ENCODE peak calls at places on chromosomes 2 and 18, in seven cellular contexts. One of them, this sample, is unnamed.

GRCh38 chr18:70326255-70326654 is 37.4 kb downstream of the SOCS6 start:
- DNase-seq in fibroblast of lung: no peak
- DNase-seq in NCI-H2081: no peak
- DNase-seq in AG04449: no peak
- DNase-seq in stimulated activated CD8-positive, alpha-beta memory T cell treated with anti-CD3 and anti-CD28 coated beads, Interleukin-15, amount 100 ng/mL, for 1 hour: no peak
- DNase-seq in IMR-90: no peak
- DNase-seq in AG08396: no peak
- DNase-seq in this sample: no peak

GRCh38 chr2:190121971-190122370 is 59.4 kb upstream of the MSTN start:
- DNase-seq in fibroblast of lung: peak
- DNase-seq in NCI-H2081: no peak
- DNase-seq in AG04449: no peak
- DNase-seq in stimulated activated CD8-positive, alpha-beta memory T cell treated with anti-CD3 and anti-CD28 coated beads, Interleukin-15, amount 100 ng/mL, for 1 hour: no peak
- DNase-seq in IMR-90: peak
- DNase-seq in AG08396: no peak
- DNase-seq in this sample: no peak

GRCh38 chr18:11071300-11071699 is 78.1 kb downstream of the PIEZO2 start:
- DNase-seq in fibroblast of lung: no peak
- DNase-seq in NCI-H2081: no peak
- DNase-seq in AG04449: no peak
- DNase-seq in stimulated activated CD8-positive, alpha-beta memory T cell treated with anti-CD3 and anti-CD28 coated beads, Interleukin-15, amount 100 ng/mL, for 1 hour: no peak
- DNase-seq in IMR-90: no peak
- DNase-seq in AG08396: no peak
- DNase-seq in this sample: no peak

GRCh38 chr2:69843993-69844392 is 14.5 kb downstream of the GMCL1 start:
- DNase-seq in fibroblast of lung: no peak
- DNase-seq in NCI-H2081: no peak
- DNase-seq in AG04449: no peak
- DNase-seq in stimulated activated CD8-positive, alpha-beta memory T cell treated with anti-CD3 and anti-CD28 coated beads, Interleukin-15, amount 100 ng/mL, for 1 hour: no peak
- DNase-seq in IMR-90: no peak
- DNase-seq in AG08396: no peak
- DNase-seq in this sample: no peak

GRCh38 chr2:164954954-164955701 is at the start of gene SLC38A11:
- DNase-seq in fibroblast of lung: no peak
- DNase-seq in NCI-H2081: peak
- DNase-seq in AG04449: no peak
- DNase-seq in stimulated activated CD8-positive, alpha-beta memory T cell treated with anti-CD3 and anti-CD28 coated beads, Interleukin-15, amount 100 ng/mL, for 1 hour: no peak
- DNase-seq in IMR-90: no peak
- DNase-seq in AG08396: peak
- DNase-seq in this sample: no peak

GRCh38 chr2:176105078-176105726 is 1.9 kb upstream of the HOXD11 start:
- DNase-seq in fibroblast of lung: no peak
- DNase-seq in NCI-H2081: no peak
- DNase-seq in AG04449: no peak
- DNase-seq in stimulated activated CD8-positive, alpha-beta memory T cell treated with anti-CD3 and anti-CD28 coated beads, Interleukin-15, amount 100 ng/mL, for 1 hour: no peak
- DNase-seq in IMR-90: no peak
- DNase-seq in AG08396: no peak
- DNase-seq in this sample: no peak

GRCh38 chr2:120945832-120946231 is 210.2 kb downstream of the GLI2 start:
- DNase-seq in fibroblast of lung: no peak
- DNase-seq in NCI-H2081: no peak
- DNase-seq in AG04449: no peak
- DNase-seq in stimulated activated CD8-positive, alpha-beta memory T cell treated with anti-CD3 and anti-CD28 coated beads, Interleukin-15, amount 100 ng/mL, for 1 hour: no peak
- DNase-seq in IMR-90: no peak
- DNase-seq in AG08396: no peak
- DNase-seq in this sample: no peak

GRCh38 chr2:232878855-232879617 is 9.0 kb downstream of the SNORC start:
- DNase-seq in fibroblast of lung: no peak
- DNase-seq in NCI-H2081: no peak
- DNase-seq in AG04449: no peak
- DNase-seq in stimulated activated CD8-positive, alpha-beta memory T cell treated with anti-CD3 and anti-CD28 coated beads, Interleukin-15, amount 100 ng/mL, for 1 hour: no peak
- DNase-seq in IMR-90: no peak
- DNase-seq in AG08396: no peak
- DNase-seq in this sample: no peak

GRCh38 chr18:79850731-79851130 is 53.0 kb downstream of the KCNG2 start:
- DNase-seq in fibroblast of lung: no peak
- DNase-seq in NCI-H2081: no peak
- DNase-seq in AG04449: no peak
- DNase-seq in stimulated activated CD8-positive, alpha-beta memory T cell treated with anti-CD3 and anti-CD28 coated beads, Interleukin-15, amount 100 ng/mL, for 1 hour: no peak
- DNase-seq in IMR-90: no peak
- DNase-seq in AG08396: no peak
- DNase-seq in this sample: no peak

GRCh38 chr2:85933753-85934594 is 45.2 kb upstream of the ST3GAL5 start:
- DNase-seq in fibroblast of lung: peak
- DNase-seq in NCI-H2081: no peak
- DNase-seq in AG04449: peak
- DNase-seq in stimulated activated CD8-positive, alpha-beta memory T cell treated with anti-CD3 and anti-CD28 coated beads, Interleukin-15, amount 100 ng/mL, for 1 hour: no peak
- DNase-seq in IMR-90: peak
- DNase-seq in AG08396: peak
- DNase-seq in this sample: no peak

GRCh38 chr2:70085711-70086277 is 1.5 kb upstream of the PCBP1 start:
- DNase-seq in fibroblast of lung: no peak
- DNase-seq in NCI-H2081: no peak
- DNase-seq in AG04449: no peak
- DNase-seq in stimulated activated CD8-positive, alpha-beta memory T cell treated with anti-CD3 and anti-CD28 coated beads, Interleukin-15, amount 100 ng/mL, for 1 hour: no peak
- DNase-seq in IMR-90: no peak
- DNase-seq in AG08396: no peak
- DNase-seq in this sample: no peak

GRCh38 chr18:32308493-32309120 is 118.8 kb downstream of the MEP1B start:
- DNase-seq in fibroblast of lung: peak
- DNase-seq in NCI-H2081: no peak
- DNase-seq in AG04449: no peak
- DNase-seq in stimulated activated CD8-positive, alpha-beta memory T cell treated with anti-CD3 and anti-CD28 coated beads, Interleukin-15, amount 100 ng/mL, for 1 hour: no peak
- DNase-seq in IMR-90: peak
- DNase-seq in AG08396: peak
- DNase-seq in this sample: no peak

GRCh38 chr2:170929686-170930050 is 615 bp downstream of the GORASP2 start:
- DNase-seq in fibroblast of lung: peak
- DNase-seq in NCI-H2081: peak
- DNase-seq in AG04449: no peak
- DNase-seq in stimulated activated CD8-positive, alpha-beta memory T cell treated with anti-CD3 and anti-CD28 coated beads, Interleukin-15, amount 100 ng/mL, for 1 hour: no peak
- DNase-seq in IMR-90: peak
- DNase-seq in AG08396: peak
- DNase-seq in this sample: peak

GRCh38 chr2:216548901-216549321 is 50.3 kb downstream of the RPL37A start:
- DNase-seq in fibroblast of lung: no peak
- DNase-seq in NCI-H2081: no peak
- DNase-seq in AG04449: no peak
- DNase-seq in stimulated activated CD8-positive, alpha-beta memory T cell treated with anti-CD3 and anti-CD28 coated beads, Interleukin-15, amount 100 ng/mL, for 1 hour: no peak
- DNase-seq in IMR-90: no peak
- DNase-seq in AG08396: no peak
- DNase-seq in this sample: no peak

GRCh38 chr2:217653240-217653639 is 349.6 kb downstream of the TNS1 start:
- DNase-seq in fibroblast of lung: peak
- DNase-seq in NCI-H2081: no peak
- DNase-seq in AG04449: peak
- DNase-seq in stimulated activated CD8-positive, alpha-beta memory T cell treated with anti-CD3 and anti-CD28 coated beads, Interleukin-15, amount 100 ng/mL, for 1 hour: no peak
- DNase-seq in IMR-90: peak
- DNase-seq in AG08396: peak
- DNase-seq in this sample: no peak

GRCh38 chr2:169116307-169116706 is 46.9 kb downstream of the DHRS9 start:
- DNase-seq in fibroblast of lung: no peak
- DNase-seq in NCI-H2081: no peak
- DNase-seq in AG04449: no peak
- DNase-seq in stimulated activated CD8-positive, alpha-beta memory T cell treated with anti-CD3 and anti-CD28 coated beads, Interleukin-15, amount 100 ng/mL, for 1 hour: no peak
- DNase-seq in IMR-90: no peak
- DNase-seq in AG08396: no peak
- DNase-seq in this sample: no peak

GRCh38 chr2:69605332-69605731 is 38.2 kb downstream of the AAK1 start:
- DNase-seq in fibroblast of lung: no peak
- DNase-seq in NCI-H2081: no peak
- DNase-seq in AG04449: no peak
- DNase-seq in stimulated activated CD8-positive, alpha-beta memory T cell treated with anti-CD3 and anti-CD28 coated beads, Interleukin-15, amount 100 ng/mL, for 1 hour: no peak
- DNase-seq in IMR-90: no peak
- DNase-seq in AG08396: no peak
- DNase-seq in this sample: no peak

GRCh38 chr2:27308359-27308875 is at the start of gene UCN:
- DNase-seq in fibroblast of lung: peak
- DNase-seq in NCI-H2081: no peak
- DNase-seq in AG04449: no peak
- DNase-seq in stimulated activated CD8-positive, alpha-beta memory T cell treated with anti-CD3 and anti-CD28 coated beads, Interleukin-15, amount 100 ng/mL, for 1 hour: no peak
- DNase-seq in IMR-90: peak
- DNase-seq in AG08396: peak
- DNase-seq in this sample: no peak

GRCh38 chr18:50398099-50398498 is 23.3 kb downstream of the SKA1 start:
- DNase-seq in fibroblast of lung: no peak
- DNase-seq in NCI-H2081: no peak
- DNase-seq in AG04449: no peak
- DNase-seq in stimulated activated CD8-positive, alpha-beta memory T cell treated with anti-CD3 and anti-CD28 coated beads, Interleukin-15, amount 100 ng/mL, for 1 hour: no peak
- DNase-seq in IMR-90: no peak
- DNase-seq in AG08396: no peak
- DNase-seq in this sample: no peak

GRCh38 chr18:61580061-61580460 is 246.8 kb downstream of the CDH20 start:
- DNase-seq in fibroblast of lung: no peak
- DNase-seq in NCI-H2081: no peak
- DNase-seq in AG04449: no peak
- DNase-seq in stimulated activated CD8-positive, alpha-beta memory T cell treated with anti-CD3 and anti-CD28 coated beads, Interleukin-15, amount 100 ng/mL, for 1 hour: no peak
- DNase-seq in IMR-90: no peak
- DNase-seq in AG08396: no peak
- DNase-seq in this sample: no peak

GRCh38 chr2:236352761-236353593 is 88.8 kb upstream of the ASB18 start:
- DNase-seq in fibroblast of lung: peak
- DNase-seq in NCI-H2081: peak
- DNase-seq in AG04449: no peak
- DNase-seq in stimulated activated CD8-positive, alpha-beta memory T cell treated with anti-CD3 and anti-CD28 coated beads, Interleukin-15, amount 100 ng/mL, for 1 hour: no peak
- DNase-seq in IMR-90: peak
- DNase-seq in AG08396: peak
- DNase-seq in this sample: no peak

GRCh38 chr2:36462311-36462710 is 106.7 kb downstream of the CRIM1 start:
- DNase-seq in fibroblast of lung: no peak
- DNase-seq in NCI-H2081: no peak
- DNase-seq in AG04449: no peak
- DNase-seq in stimulated activated CD8-positive, alpha-beta memory T cell treated with anti-CD3 and anti-CD28 coated beads, Interleukin-15, amount 100 ng/mL, for 1 hour: no peak
- DNase-seq in IMR-90: no peak
- DNase-seq in AG08396: no peak
- DNase-seq in this sample: no peak

GRCh38 chr2:240126731-240127130 is 9.4 kb downstream of the COPS9 start:
- DNase-seq in fibroblast of lung: no peak
- DNase-seq in NCI-H2081: no peak
- DNase-seq in AG04449: no peak
- DNase-seq in stimulated activated CD8-positive, alpha-beta memory T cell treated with anti-CD3 and anti-CD28 coated beads, Interleukin-15, amount 100 ng/mL, for 1 hour: no peak
- DNase-seq in IMR-90: no peak
- DNase-seq in AG08396: no peak
- DNase-seq in this sample: no peak

GRCh38 chr2:190069936-190070696 is 7.6 kb upstream of the MSTN start:
- DNase-seq in fibroblast of lung: peak
- DNase-seq in NCI-H2081: peak
- DNase-seq in AG04449: peak
- DNase-seq in stimulated activated CD8-positive, alpha-beta memory T cell treated with anti-CD3 and anti-CD28 coated beads, Interleukin-15, amount 100 ng/mL, for 1 hour: no peak
- DNase-seq in IMR-90: peak
- DNase-seq in AG08396: peak
- DNase-seq in this sample: no peak

GRCh38 chr2:191582355-191582754 is 95.6 kb upstream of the NABP1 start:
- DNase-seq in fibroblast of lung: peak
- DNase-seq in NCI-H2081: no peak
- DNase-seq in AG04449: peak
- DNase-seq in stimulated activated CD8-positive, alpha-beta memory T cell treated with anti-CD3 and anti-CD28 coated beads, Interleukin-15, amount 100 ng/mL, for 1 hour: no peak
- DNase-seq in IMR-90: peak
- DNase-seq in AG08396: peak
- DNase-seq in this sample: no peak

GRCh38 chr2:101758001-101758400 is 60.5 kb downstream of the MAP4K4 start:
- DNase-seq in fibroblast of lung: no peak
- DNase-seq in NCI-H2081: no peak
- DNase-seq in AG04449: no peak
- DNase-seq in stimulated activated CD8-positive, alpha-beta memory T cell treated with anti-CD3 and anti-CD28 coated beads, Interleukin-15, amount 100 ng/mL, for 1 hour: no peak
- DNase-seq in IMR-90: no peak
- DNase-seq in AG08396: no peak
- DNase-seq in this sample: no peak

GRCh38 chr18:51390695-51391094 is 193.2 kb upstream of the MEX3C start:
- DNase-seq in fibroblast of lung: no peak
- DNase-seq in NCI-H2081: no peak
- DNase-seq in AG04449: no peak
- DNase-seq in stimulated activated CD8-positive, alpha-beta memory T cell treated with anti-CD3 and anti-CD28 coated beads, Interleukin-15, amount 100 ng/mL, for 1 hour: no peak
- DNase-seq in IMR-90: no peak
- DNase-seq in AG08396: no peak
- DNase-seq in this sample: no peak

GRCh38 chr2:100948965-100949364 is 53.1 kb upstream of the RPL31 start:
- DNase-seq in fibroblast of lung: no peak
- DNase-seq in NCI-H2081: no peak
- DNase-seq in AG04449: no peak
- DNase-seq in stimulated activated CD8-positive, alpha-beta memory T cell treated with anti-CD3 and anti-CD28 coated beads, Interleukin-15, amount 100 ng/mL, for 1 hour: no peak
- DNase-seq in IMR-90: no peak
- DNase-seq in AG08396: no peak
- DNase-seq in this sample: no peak

GRCh38 chr2:73611867-73612266 is 30.4 kb downstream of the NAT8 start:
- DNase-seq in fibroblast of lung: no peak
- DNase-seq in NCI-H2081: no peak
- DNase-seq in AG04449: no peak
- DNase-seq in stimulated activated CD8-positive, alpha-beta memory T cell treated with anti-CD3 and anti-CD28 coated beads, Interleukin-15, amount 100 ng/mL, for 1 hour: no peak
- DNase-seq in IMR-90: peak
- DNase-seq in AG08396: no peak
- DNase-seq in this sample: no peak

GRCh38 chr2:2590796-2591541 is 259.9 kb upstream of the MYT1L start:
- DNase-seq in fibroblast of lung: no peak
- DNase-seq in NCI-H2081: no peak
- DNase-seq in AG04449: no peak
- DNase-seq in stimulated activated CD8-positive, alpha-beta memory T cell treated with anti-CD3 and anti-CD28 coated beads, Interleukin-15, amount 100 ng/mL, for 1 hour: no peak
- DNase-seq in IMR-90: no peak
- DNase-seq in AG08396: no peak
- DNase-seq in this sample: no peak

GRCh38 chr2:106519767-106520166 is 32.6 kb downstream of the CD8B2 start:
- DNase-seq in fibroblast of lung: no peak
- DNase-seq in NCI-H2081: no peak
- DNase-seq in AG04449: no peak
- DNase-seq in stimulated activated CD8-positive, alpha-beta memory T cell treated with anti-CD3 and anti-CD28 coated beads, Interleukin-15, amount 100 ng/mL, for 1 hour: no peak
- DNase-seq in IMR-90: no peak
- DNase-seq in AG08396: no peak
- DNase-seq in this sample: no peak

GRCh38 chr18:25594351-25594750 is 242.4 kb upstream of the ZNF521 start:
- DNase-seq in fibroblast of lung: no peak
- DNase-seq in NCI-H2081: no peak
- DNase-seq in AG04449: no peak
- DNase-seq in stimulated activated CD8-positive, alpha-beta memory T cell treated with anti-CD3 and anti-CD28 coated beads, Interleukin-15, amount 100 ng/mL, for 1 hour: no peak
- DNase-seq in IMR-90: peak
- DNase-seq in AG08396: no peak
- DNase-seq in this sample: no peak

GRCh38 chr18:7576685-7577084 is 9.6 kb downstream of the PTPRM start:
- DNase-seq in fibroblast of lung: peak
- DNase-seq in NCI-H2081: no peak
- DNase-seq in AG04449: no peak
- DNase-seq in stimulated activated CD8-positive, alpha-beta memory T cell treated with anti-CD3 and anti-CD28 coated beads, Interleukin-15, amount 100 ng/mL, for 1 hour: no peak
- DNase-seq in IMR-90: peak
- DNase-seq in AG08396: no peak
- DNase-seq in this sample: no peak

GRCh38 chr2:16175247-16175825 is 235.0 kb downstream of the MYCN start:
- DNase-seq in fibroblast of lung: no peak
- DNase-seq in NCI-H2081: no peak
- DNase-seq in AG04449: no peak
- DNase-seq in stimulated activated CD8-positive, alpha-beta memory T cell treated with anti-CD3 and anti-CD28 coated beads, Interleukin-15, amount 100 ng/mL, for 1 hour: no peak
- DNase-seq in IMR-90: no peak
- DNase-seq in AG08396: no peak
- DNase-seq in this sample: no peak

GRCh38 chr18:68480196-68480595 is 234.7 kb downstream of the TMX3 start:
- DNase-seq in fibroblast of lung: no peak
- DNase-seq in NCI-H2081: no peak
- DNase-seq in AG04449: no peak
- DNase-seq in stimulated activated CD8-positive, alpha-beta memory T cell treated with anti-CD3 and anti-CD28 coated beads, Interleukin-15, amount 100 ng/mL, for 1 hour: no peak
- DNase-seq in IMR-90: no peak
- DNase-seq in AG08396: no peak
- DNase-seq in this sample: no peak

GRCh38 chr2:1306029-1306686 is 107.1 kb upstream of the TPO start:
- DNase-seq in fibroblast of lung: no peak
- DNase-seq in NCI-H2081: no peak
- DNase-seq in AG04449: no peak
- DNase-seq in stimulated activated CD8-positive, alpha-beta memory T cell treated with anti-CD3 and anti-CD28 coated beads, Interleukin-15, amount 100 ng/mL, for 1 hour: no peak
- DNase-seq in IMR-90: no peak
- DNase-seq in AG08396: no peak
- DNase-seq in this sample: no peak